ENCODE peak calls at places on chromosome 22, in nine cellular contexts. One of them, this sample, is unnamed. For H3K4me1, the result is how much of the 10 kb centered on the place peaks cover.

GRCh38 chr22:29623553-29624169 is 20.2 kb downstream of the NF2 start:
- DNase-seq in body of pancreas: no peak
- DNase-seq in uterus: no peak
- DNase-seq in endothelial cell of umbilical vein: peak
- DNase-seq in neural progenitor cell: no peak
- DNase-seq in right atrium auricular region: no peak
- DNase-seq in endodermal cell: no peak
- DNase-seq in cardiac muscle cell: no peak
- DNase-seq in H9: no peak
- DNase-seq in this sample: no peak

GRCh38 chr22:39773976-39774539 is 119.5 kb downstream of the ENTHD1 start:
- DNase-seq in H9: no peak
- DNase-seq in endothelial cell of umbilical vein: peak
- DNase-seq in neural progenitor cell: no peak
- DNase-seq in uterus: no peak
- DNase-seq in endodermal cell: no peak
- DNase-seq in right atrium auricular region: no peak
- DNase-seq in body of pancreas: no peak
- DNase-seq in cardiac muscle cell: peak
- DNase-seq in this sample: no peak

GRCh38 chr22:47167056-47167455 is 404.6 kb downstream of the TBC1D22A start:
- DNase-seq in neural progenitor cell: no peak
- DNase-seq in cardiac muscle cell: no peak
- DNase-seq in uterus: peak
- DNase-seq in body of pancreas: no peak
- DNase-seq in right atrium auricular region: no peak
- DNase-seq in endodermal cell: peak
- DNase-seq in endothelial cell of umbilical vein: no peak
- DNase-seq in H9: peak
- DNase-seq in this sample: peak

GRCh38 chr22:20315337-20316216 is 4.3 kb downstream of the DGCR6L start:
- DNase-seq in endodermal cell: peak
- DNase-seq in body of pancreas: peak
- DNase-seq in H9: peak
- DNase-seq in neural progenitor cell: peak
- DNase-seq in right atrium auricular region: peak
- DNase-seq in cardiac muscle cell: no peak
- DNase-seq in uterus: no peak
- DNase-seq in endothelial cell of umbilical vein: no peak
- DNase-seq in this sample: no peak

GRCh38 chr22:49013707-49014106 is 814.0 kb downstream of the BRD1 start:
- DNase-seq in neural progenitor cell: no peak
- DNase-seq in endothelial cell of umbilical vein: no peak
- DNase-seq in H9: peak
- DNase-seq in cardiac muscle cell: no peak
- DNase-seq in uterus: no peak
- DNase-seq in body of pancreas: no peak
- DNase-seq in right atrium auricular region: no peak
- DNase-seq in endodermal cell: peak
- DNase-seq in this sample: no peak

GRCh38 chr22:47190957-47191323 is 428.5 kb downstream of the TBC1D22A start:
- DNase-seq in H9: no peak
- DNase-seq in endodermal cell: no peak
- DNase-seq in neural progenitor cell: no peak
- DNase-seq in uterus: no peak
- DNase-seq in body of pancreas: no peak
- DNase-seq in right atrium auricular region: no peak
- DNase-seq in endothelial cell of umbilical vein: no peak
- DNase-seq in cardiac muscle cell: no peak
- DNase-seq in this sample: no peak

GRCh38 chr22:27401321-27401720 is 400.2 kb downstream of the MN1 start:
- DNase-seq in body of pancreas: no peak
- DNase-seq in right atrium auricular region: no peak
- DNase-seq in H9: no peak
- DNase-seq in endothelial cell of umbilical vein: no peak
- DNase-seq in endodermal cell: no peak
- DNase-seq in uterus: no peak
- DNase-seq in neural progenitor cell: no peak
- DNase-seq in cardiac muscle cell: no peak
- DNase-seq in this sample: no peak

GRCh38 chr22:22546490-22546889 is 12.6 kb downstream of the PRAME start:
- DNase-seq in uterus: no peak
- DNase-seq in endothelial cell of umbilical vein: no peak
- DNase-seq in cardiac muscle cell: peak
- DNase-seq in neural progenitor cell: no peak
- DNase-seq in H9: no peak
- DNase-seq in body of pancreas: no peak
- DNase-seq in right atrium auricular region: no peak
- DNase-seq in endodermal cell: no peak
- DNase-seq in this sample: no peak

GRCh38 chr22:22681221-22681739 is 36.9 kb downstream of the GGTLC2 start:
- DNase-seq in right atrium auricular region: no peak
- DNase-seq in endothelial cell of umbilical vein: no peak
- DNase-seq in H9: no peak
- DNase-seq in body of pancreas: no peak
- DNase-seq in uterus: no peak
- DNase-seq in neural progenitor cell: no peak
- DNase-seq in endodermal cell: no peak
- DNase-seq in cardiac muscle cell: peak
- DNase-seq in this sample: peak

GRCh38 chr22:19772673-19773469 is 12.3 kb downstream of the TBX1 start:
- DNase-seq in endothelial cell of umbilical vein: peak
- DNase-seq in H9: no peak
- DNase-seq in uterus: no peak
- DNase-seq in neural progenitor cell: no peak
- DNase-seq in cardiac muscle cell: no peak
- DNase-seq in body of pancreas: no peak
- DNase-seq in right atrium auricular region: no peak
- DNase-seq in endodermal cell: no peak
- DNase-seq in this sample: no peak

GRCh38 chr22:50738649-50739227 is 734 bp downstream of the ACR start:
- DNase-seq in cardiac muscle cell: no peak
- DNase-seq in endodermal cell: peak
- DNase-seq in H9: no peak
- DNase-seq in body of pancreas: no peak
- DNase-seq in neural progenitor cell: no peak
- DNase-seq in right atrium auricular region: peak
- DNase-seq in endothelial cell of umbilical vein: no peak
- DNase-seq in uterus: no peak
- DNase-seq in this sample: no peak

GRCh38 chr22:23163665-23164064 is 16.6 kb upstream of the BCR start:
- DNase-seq in right atrium auricular region: no peak
- DNase-seq in uterus: peak
- DNase-seq in neural progenitor cell: no peak
- DNase-seq in cardiac muscle cell: no peak
- DNase-seq in endodermal cell: no peak
- DNase-seq in H9: no peak
- DNase-seq in endothelial cell of umbilical vein: no peak
- DNase-seq in body of pancreas: no peak
- DNase-seq in this sample: no peak

GRCh38 chr22:25777870-25778269 is 35.9 kb downstream of the MYO18B start:
- DNase-seq in body of pancreas: no peak
- DNase-seq in right atrium auricular region: no peak
- DNase-seq in uterus: no peak
- DNase-seq in neural progenitor cell: peak
- DNase-seq in endothelial cell of umbilical vein: peak
- DNase-seq in endodermal cell: no peak
- DNase-seq in cardiac muscle cell: peak
- DNase-seq in H9: no peak
- DNase-seq in this sample: no peak

GRCh38 chr22:36368359-36368983 is 19.3 kb downstream of the MYH9 start:
- DNase-seq in H9: peak
- DNase-seq in endodermal cell: peak
- DNase-seq in right atrium auricular region: no peak
- DNase-seq in body of pancreas: peak
- DNase-seq in endothelial cell of umbilical vein: peak
- DNase-seq in uterus: no peak
- DNase-seq in neural progenitor cell: peak
- DNase-seq in cardiac muscle cell: peak
- DNase-seq in this sample: peak

GRCh38 chr22:37329239-37330140 is 47.2 kb downstream of the CYTH4 start:
- DNase-seq in neural progenitor cell: peak
- DNase-seq in H9: no peak
- DNase-seq in uterus: no peak
- DNase-seq in cardiac muscle cell: no peak
- DNase-seq in right atrium auricular region: no peak
- DNase-seq in body of pancreas: no peak
- DNase-seq in endothelial cell of umbilical vein: no peak
- DNase-seq in endodermal cell: no peak
- DNase-seq in this sample: no peak

GRCh38 chr22:31844941-31845340 is 91.1 kb downstream of the DEPDC5 start:
- DNase-seq in body of pancreas: no peak
- DNase-seq in neural progenitor cell: no peak
- DNase-seq in endothelial cell of umbilical vein: no peak
- DNase-seq in cardiac muscle cell: no peak
- DNase-seq in H9: no peak
- DNase-seq in endodermal cell: no peak
- DNase-seq in right atrium auricular region: no peak
- DNase-seq in uterus: no peak
- DNase-seq in this sample: no peak
- TF ChIP-seq CTCF in body of pancreas: no peak
- TF ChIP-seq CTCF in neural progenitor cell: no peak
- TF ChIP-seq CTCF in endothelial cell of umbilical vein: no peak
- TF ChIP-seq CTCF in cardiac muscle cell: no peak
- TF ChIP-seq CTCF in H9: no peak
- TF ChIP-seq CTCF in endodermal cell: no peak
- TF ChIP-seq CTCF in right atrium auricular region: no peak
- TF ChIP-seq CTCF in uterus: no peak
- TF ChIP-seq CTCF in this sample: no peak

DNA sequence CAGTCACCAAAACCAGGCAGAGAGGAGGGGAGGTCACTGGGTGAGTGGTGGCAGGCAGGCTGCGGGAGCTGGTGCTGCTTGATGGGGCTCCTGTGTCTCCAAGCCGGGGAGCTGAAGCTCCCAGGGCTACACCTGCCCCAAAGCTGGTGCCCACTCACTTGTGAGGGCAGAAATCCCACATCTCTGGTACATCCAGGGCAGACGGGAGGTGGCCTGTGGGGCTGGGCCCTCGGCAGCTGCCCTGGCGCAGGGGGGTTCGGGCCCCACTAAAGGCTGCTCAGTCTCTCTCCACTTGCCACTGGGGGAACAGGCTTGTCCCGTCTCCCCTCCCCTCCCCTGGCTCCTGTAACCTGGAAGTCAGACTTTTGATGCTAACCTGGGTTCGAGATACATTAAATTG is 55.6 kb upstream of the PPARA start:
- DNase-seq in right atrium auricular region: no peak
- DNase-seq in uterus: no peak
- DNase-seq in endodermal cell: no peak
- DNase-seq in H9: no peak
- DNase-seq in body of pancreas: no peak
- DNase-seq in neural progenitor cell: no peak
- DNase-seq in cardiac muscle cell: no peak
- DNase-seq in endothelial cell of umbilical vein: no peak
- DNase-seq in this sample: no peak
- H3K4me1 ChIP-seq in right atrium auricular region: under half
- H3K4me1 ChIP-seq in uterus: under half
- H3K4me1 ChIP-seq in endodermal cell: under half
- H3K4me1 ChIP-seq in H9: under half
- H3K4me1 ChIP-seq in body of pancreas: half or more
- H3K4me1 ChIP-seq in neural progenitor cell: under half
- H3K4me1 ChIP-seq in cardiac muscle cell: under half
- H3K4me1 ChIP-seq in endothelial cell of umbilical vein: under half
- H3K4me1 ChIP-seq in this sample: under half

GRCh38 chr22:24703101-24703500 is 71.4 kb downstream of the PIWIL3 start:
- DNase-seq in right atrium auricular region: no peak
- DNase-seq in neural progenitor cell: no peak
- DNase-seq in H9: no peak
- DNase-seq in cardiac muscle cell: peak
- DNase-seq in endothelial cell of umbilical vein: no peak
- DNase-seq in endodermal cell: no peak
- DNase-seq in uterus: no peak
- DNase-seq in body of pancreas: no peak
- DNase-seq in this sample: no peak

GRCh38 chr22:24706050-24706449 is 68.5 kb downstream of the PIWIL3 start:
- DNase-seq in neural progenitor cell: peak
- DNase-seq in endothelial cell of umbilical vein: peak
- DNase-seq in right atrium auricular region: no peak
- DNase-seq in endodermal cell: peak
- DNase-seq in H9: peak
- DNase-seq in uterus: no peak
- DNase-seq in body of pancreas: no peak
- DNase-seq in cardiac muscle cell: peak
- DNase-seq in this sample: peak

GRCh38 chr22:24706732-24707476 is 67.6 kb downstream of the PIWIL3 start:
- DNase-seq in neural progenitor cell: no peak
- DNase-seq in endodermal cell: no peak
- DNase-seq in right atrium auricular region: no peak
- DNase-seq in H9: no peak
- DNase-seq in body of pancreas: no peak
- DNase-seq in cardiac muscle cell: no peak
- DNase-seq in endothelial cell of umbilical vein: no peak
- DNase-seq in uterus: no peak
- DNase-seq in this sample: no peak

DNA sequence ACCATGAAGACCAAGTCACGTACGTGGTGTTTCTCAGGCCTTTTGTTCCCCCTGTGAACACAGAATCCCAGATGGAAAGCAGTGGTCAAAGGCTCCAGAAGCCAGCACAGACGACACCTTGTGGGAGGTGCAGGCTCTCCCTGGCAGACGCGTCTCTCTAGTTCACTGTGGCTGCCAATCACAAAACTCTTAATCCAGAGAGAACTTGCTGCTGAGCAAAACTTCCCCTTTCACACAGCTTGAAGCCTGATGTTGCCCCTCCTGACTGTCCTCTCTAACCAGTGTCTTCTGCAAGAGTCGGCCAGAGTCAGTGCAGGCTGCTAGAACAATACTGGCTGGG is 67.1 kb downstream of the PIWIL3 start:
- DNase-seq in H9: peak
- DNase-seq in body of pancreas: no peak
- DNase-seq in endothelial cell of umbilical vein: no peak
- DNase-seq in right atrium auricular region: no peak
- DNase-seq in neural progenitor cell: peak
- DNase-seq in endodermal cell: peak
- DNase-seq in cardiac muscle cell: no peak
- DNase-seq in uterus: no peak
- DNase-seq in this sample: no peak
- TF ChIP-seq CTCF in H9: peak
- TF ChIP-seq CTCF in body of pancreas: no peak
- TF ChIP-seq CTCF in endothelial cell of umbilical vein: no peak
- TF ChIP-seq CTCF in right atrium auricular region: peak
- TF ChIP-seq CTCF in neural progenitor cell: peak
- TF ChIP-seq CTCF in endodermal cell: peak
- TF ChIP-seq CTCF in cardiac muscle cell: no peak
- TF ChIP-seq CTCF in uterus: no peak
- TF ChIP-seq CTCF in this sample: no peak

DNA sequence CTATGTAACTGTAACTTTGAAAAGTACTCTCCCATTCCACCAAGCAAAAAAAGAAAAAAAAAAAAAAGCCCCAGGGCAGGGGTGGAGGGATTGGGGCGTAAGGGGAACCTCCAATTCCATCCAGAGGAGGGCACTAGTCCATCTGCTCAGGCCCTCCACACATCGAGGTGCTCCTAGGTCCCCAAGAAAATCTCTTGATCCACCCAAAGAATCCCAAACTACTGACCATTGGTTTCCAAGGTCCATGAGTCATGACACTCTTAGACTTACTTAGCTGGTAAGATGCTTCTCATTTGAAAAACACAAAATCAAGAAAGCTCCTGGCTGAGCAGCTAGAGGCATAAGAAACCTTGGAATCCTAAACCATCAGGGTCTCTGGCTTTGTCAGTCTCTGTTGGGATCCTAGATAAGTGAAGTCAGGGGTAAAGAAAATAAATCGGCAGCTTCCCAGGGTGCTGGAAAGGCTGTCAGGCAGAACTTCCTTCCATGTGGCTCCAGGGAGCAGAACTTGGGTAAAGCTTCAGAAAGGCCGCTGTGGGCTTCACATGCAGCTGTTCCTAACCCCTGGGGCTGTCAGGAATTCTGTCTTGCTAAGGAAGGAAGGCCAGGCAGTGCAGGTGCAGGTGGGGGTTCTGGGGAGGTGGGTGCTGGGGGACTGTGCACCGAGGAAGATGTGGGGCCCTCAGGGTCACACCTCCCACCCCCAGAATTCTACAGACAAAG is 49.4 kb upstream of the ADA2 start:
- DNase-seq in neural progenitor cell: peak
- DNase-seq in cardiac muscle cell: no peak
- DNase-seq in body of pancreas: no peak
- DNase-seq in H9: peak
- DNase-seq in uterus: no peak
- DNase-seq in endothelial cell of umbilical vein: no peak
- DNase-seq in endodermal cell: peak
- DNase-seq in right atrium auricular region: no peak
- DNase-seq in this sample: no peak
- H3K4me1 ChIP-seq in neural progenitor cell: half or more
- H3K4me1 ChIP-seq in cardiac muscle cell: under half
- H3K4me1 ChIP-seq in body of pancreas: under half
- H3K4me1 ChIP-seq in H9: under half
- H3K4me1 ChIP-seq in uterus: under half
- H3K4me1 ChIP-seq in endothelial cell of umbilical vein: under half
- H3K4me1 ChIP-seq in endodermal cell: under half
- H3K4me1 ChIP-seq in right atrium auricular region: under half
- H3K4me1 ChIP-seq in this sample: under half

This sample was measured in Caco-2.